ENCODE peak calls at places on chromosomes 3 and 15, in ten cellular contexts. M, H, D, N, E, S, T, X, Q and Y are unnamed samples.

GRCh38 chr15:92803852-92804609 is 96.1 kb upstream of the CHD2 start:
- DNase-seq in M (peak; percentile 79), H (peak; percentile 100), D (no peak), N (peak; percentile 100), E (peak; percentile 95), S (peak; percentile 100), T (no peak), X (no peak), Q (peak; percentile 100), Y (peak; percentile 100)

GRCh38 chr3:11835028-11835639 is 11.6 kb downstream of the TAMM41 start:
- DNase-seq in M (no peak), H (peak; percentile 8), D (no peak), N (peak; percentile 46), E (no peak), S (peak; percentile 11), T (no peak), X (no peak), Q (peak; percentile 47), Y (peak; percentile 56)

GRCh38 chr3:27746838-27747237 is 24.7 kb upstream of the EOMES start:
- DNase-seq in M (no peak), H (no peak), D (no peak), N (no peak), E (no peak), S (no peak), T (no peak), X (no peak), Q (no peak), Y (no peak)

GRCh38 chr3:169008772-169009358 is 654.6 kb downstream of the MECOM start:
- DNase-seq in M (no peak), H (no peak), D (no peak), N (no peak), E (no peak), S (no peak), T (no peak), X (no peak), Q (no peak), Y (no peak)

GRCh38 chr15:37109952-37110630 is 9.7 kb upstream of the MEIS2 start:
- DNase-seq in M (no peak), H (no peak), D (no peak), N (no peak), E (peak; percentile 81), S (peak; percentile 68), T (peak; percentile 83), X (no peak), Q (peak; percentile 17), Y (peak; percentile 67)

GRCh38 chr3:188279696-188280398 is 125.9 kb downstream of the LPP start:
- DNase-seq in M (no peak), H (peak; percentile 82), D (no peak), N (peak; percentile 49), E (no peak), S (peak; percentile 86), T (no peak), X (no peak), Q (peak; percentile 24), Y (no peak)

GRCh38 chr3:189342811-189343210 is 171.0 kb downstream of the TPRG1 start:
- DNase-seq in M (no peak), H (no peak), D (no peak), N (no peak), E (no peak), S (peak; percentile 21), T (no peak), X (no peak), Q (no peak), Y (no peak)

GRCh38 chr15:76035593-76035992 is 23.4 kb upstream of the NRG4 start:
- DNase-seq in M (no peak), H (no peak), D (no peak), N (no peak), E (no peak), S (no peak), T (no peak), X (no peak), Q (no peak), Y (no peak)

GRCh38 chr3:107430214-107431047 is 53.2 kb downstream of the CCDC54 start:
- DNase-seq in M (peak; percentile 14), H (peak; percentile 34), D (peak; percentile 9), N (peak; percentile 19), E (no peak), S (peak; percentile 36), T (no peak), X (peak; percentile 10), Q (peak; percentile 47), Y (peak; percentile 53)

GRCh38 chr3:46480481-46481195 is 15.9 kb upstream of the LTF start:
- DNase-seq in M (no peak), H (no peak), D (no peak), N (no peak), E (no peak), S (no peak), T (no peak), X (no peak), Q (no peak), Y (no peak)

GRCh38 chr15:49331951-49332350 is 91.1 kb upstream of the FGF7 start:
- DNase-seq in M (no peak), H (peak; percentile 16), D (no peak), N (peak; percentile 49), E (no peak), S (peak; percentile 27), T (no peak), X (no peak), Q (no peak), Y (no peak)

GRCh38 chr15:41691471-41691870 is 31.3 kb downstream of the MGA start:
- DNase-seq in M (no peak), H (peak; percentile 29), D (no peak), N (no peak), E (no peak), S (peak; percentile 36), T (no peak), X (no peak), Q (no peak), Y (peak; percentile 17)

GRCh38 chr3:158528306-158528705 is 42.7 kb upstream of the MLF1 start:
- DNase-seq in M (no peak), H (no peak), D (no peak), N (no peak), E (no peak), S (no peak), T (no peak), X (no peak), Q (no peak), Y (no peak)

GRCh38 chr15:64837502-64837901 is 4.2 kb upstream of the PLEKHO2 start:
- DNase-seq in M (no peak), H (no peak), D (peak; percentile 73), N (no peak), E (peak; percentile 56), S (no peak), T (no peak), X (no peak), Q (no peak), Y (no peak)

GRCh38 chr15:70029297-70029701 is 68.4 kb downstream of the TLE3 start:
- DNase-seq in M (no peak), H (no peak), D (no peak), N (no peak), E (no peak), S (no peak), T (no peak), X (no peak), Q (no peak), Y (no peak)

GRCh38 chr3:113055201-113055600 is 64.4 kb downstream of the GTPBP8 start:
- DNase-seq in M (no peak), H (no peak), D (no peak), N (no peak), E (no peak), S (no peak), T (no peak), X (no peak), Q (no peak), Y (no peak)

GRCh38 chr15:74338676-74339075 is 28.8 kb downstream of the CYP11A1 start:
- DNase-seq in M (no peak), H (no peak), D (no peak), N (no peak), E (no peak), S (no peak), T (no peak), X (no peak), Q (no peak), Y (no peak)
- TF ChIP-seq CTCF in M (no peak), H (no peak), D (no peak), N (no peak), E (no peak), S (no peak), T (no peak), X (no peak), Q (no peak), Y (no peak)

GRCh38 chr3:71254251-71254650 is 329.3 kb downstream of the FOXP1 start:
- DNase-seq in M (no peak), H (peak; percentile 32), D (no peak), N (peak; percentile 35), E (no peak), S (no peak), T (no peak), X (no peak), Q (no peak), Y (peak; percentile 71)
- H3K4me3 ChIP-seq in M (no peak overlapping the region), H (no peak overlapping the region), D (no peak overlapping the region), N (no peak overlapping the region), E (no peak overlapping the region), S (no peak overlapping the region), T (no peak overlapping the region), X (no peak overlapping the region), Q (no peak overlapping the region), Y (no peak overlapping the region)

GRCh38 chr3:56556908-56557814 is at the start of gene CCDC66:
- DNase-seq in M (peak; percentile 95), H (peak; percentile 85), D (peak; percentile 88), N (peak; percentile 90), E (peak; percentile 96), S (peak; percentile 91), T (peak; percentile 94), X (peak; percentile 93), Q (peak; percentile 94), Y (peak; percentile 92)
- TF ChIP-seq CTCF in M (peak; percentile 76), H (peak; percentile 69), D (peak; percentile 67), N (peak; percentile 60), E (peak; percentile 47), S (peak; percentile 73), T (peak; percentile 75), X (peak; percentile 79), Q (peak; percentile 75), Y (peak; percentile 87)

DNA sequence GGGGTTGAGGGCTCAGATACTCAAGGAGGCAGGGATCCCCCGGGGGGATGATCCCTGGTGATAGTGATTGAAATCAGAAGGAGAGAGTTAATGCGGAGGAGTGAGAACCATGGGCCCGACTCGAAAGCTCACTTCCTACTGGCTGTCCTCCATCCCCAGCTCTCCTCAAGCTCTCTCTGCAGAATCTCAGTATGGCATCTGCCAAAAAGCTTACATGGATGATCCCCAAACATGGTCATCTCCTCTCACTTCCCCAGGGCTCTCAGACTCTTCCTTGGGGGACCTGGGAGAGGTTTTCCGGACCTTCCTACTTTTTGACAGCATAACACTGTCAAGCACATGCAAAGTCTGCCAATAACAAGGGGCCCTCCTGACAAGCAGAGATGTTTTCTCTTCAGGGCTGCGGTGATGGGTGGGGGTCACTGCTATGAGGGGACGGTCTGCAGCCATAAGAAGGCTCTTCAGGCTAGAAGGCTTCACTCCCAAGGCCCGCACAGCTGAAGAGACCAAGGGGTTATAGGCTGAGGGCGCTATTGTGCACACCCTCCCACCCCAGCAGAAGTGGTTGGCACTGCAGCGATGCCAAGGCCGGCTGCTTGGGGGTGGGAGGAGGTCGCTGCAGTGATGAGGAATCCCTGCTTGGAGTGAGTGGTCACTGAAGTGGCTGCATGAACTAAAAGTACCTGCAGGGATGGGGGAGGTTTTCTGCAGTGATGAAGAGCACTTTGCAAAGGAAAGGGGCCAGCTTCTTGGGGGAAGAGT is 828 bp upstream of the VWA5B2 start:
- DNase-seq in M (no peak), H (no peak), D (no peak), N (no peak), E (no peak), S (no peak), T (no peak), X (no peak), Q (no peak), Y (no peak)
- H3K4me3 ChIP-seq in M (no peak overlapping the region), H (no peak overlapping the region), D (no peak overlapping the region), N (no peak overlapping the region), E (peak overlapping the region; percentile 80), S (no peak overlapping the region), T (peak overlapping the region; percentile 37), X (no peak overlapping the region), Q (no peak overlapping the region), Y (no peak overlapping the region)